ENCODE peak calls at places on chromosomes 11 and 22, in five cellular contexts. Z, O, E, U and V are unnamed samples.

GRCh38 chr11:68146010-68146540 is 24.9 kb upstream of the CHKA start:
- DNase-seq in U (peak), Z (no peak), O (no peak), E (no peak), V (no peak)

GRCh38 chr11:131666006-131666405 is 295.6 kb downstream of the NTM start:
- DNase-seq in Z (no peak), U (no peak), O (no peak), E (no peak), V (no peak)

GRCh38 chr11:109783017-109783416 is 310.2 kb upstream of the ZC3H12C start:
- DNase-seq in O (no peak), Z (no peak), E (no peak), U (no peak), V (no peak)

GRCh38 chr11:128279861-128280260 is 307.5 kb downstream of the ETS1 start:
- DNase-seq in E (no peak), Z (no peak), O (no peak), U (no peak), V (no peak)

GRCh38 chr22:45860201-45860600 is 116.8 kb downstream of the WNT7B start:
- DNase-seq in Z (no peak), O (no peak), U (no peak), E (no peak), V (no peak)

GRCh38 chr22:22884888-22885840 is 2.5 kb upstream of the IGLL5 start:
- DNase-seq in Z (no peak), U (no peak), E (peak), O (peak), V (no peak)

GRCh38 chr22:20422965-20423635 is 14.5 kb downstream of the SCARF2 start:
- DNase-seq in U (no peak), E (no peak), O (no peak), Z (no peak), V (no peak)

GRCh38 chr11:73388241-73389133 is 12.3 kb downstream of the RELT start:
- DNase-seq in E (no peak), U (no peak), Z (peak), O (no peak), V (no peak)

GRCh38 chr11:75445315-75445953 is 12.4 kb upstream of the KLHL35 start:
- DNase-seq in Z (peak), U (peak), O (peak), E (no peak), V (peak)

GRCh38 chr22:24521791-24522245 is 26.7 kb downstream of the UPB1 start:
- DNase-seq in O (peak), Z (peak), E (no peak), U (no peak), V (no peak)
- TF ChIP-seq CTCF in O (peak), Z (no peak), E (peak), U (peak), V (peak)

GRCh38 chr22:31488988-31489617 is 539 bp downstream of the EIF4ENIF1 start:
- DNase-seq in O (peak), Z (peak), U (no peak), E (peak), V (peak)
- TF ChIP-seq CTCF in O (no peak), Z (no peak), U (no peak), E (no peak), V (no peak)

GRCh38 chr11:33089776-33090175 is 50.4 kb downstream of the TCP11L1 start:
- DNase-seq in Z (no peak), U (no peak), E (no peak), O (no peak), V (no peak)
- TF ChIP-seq CTCF in Z (no peak), U (no peak), E (no peak), O (no peak), V (no peak)

DNA sequence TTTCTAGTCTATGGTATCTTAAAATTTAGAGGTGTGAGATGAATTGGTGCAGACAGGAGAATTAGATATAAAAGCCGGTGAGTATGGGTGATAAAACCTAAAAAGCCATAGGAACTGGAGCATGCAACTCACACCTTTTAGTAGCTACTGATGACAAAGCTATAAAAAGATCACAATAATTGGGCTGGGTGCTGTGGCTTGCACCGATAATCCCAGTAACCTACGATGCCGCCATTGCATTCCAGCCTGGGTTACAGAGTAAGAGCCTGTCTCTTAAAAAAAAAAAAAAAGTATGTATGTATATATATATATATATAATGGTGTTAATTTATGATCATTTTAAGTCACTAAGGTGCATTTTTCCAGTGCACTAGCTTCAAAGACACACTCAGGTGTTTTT is 17.2 kb downstream of the WEE1 start:
- DNase-seq in E (no peak), O (no peak), Z (no peak), U (no peak), V (no peak)
- TF ChIP-seq CTCF in E (no peak), O (no peak), Z (no peak), U (no peak), V (no peak)

GRCh38 chr11:119012629-119013170 is 5.4 kb downstream of the RPS25 start:
- DNase-seq in O (no peak), U (no peak), Z (no peak), E (no peak), V (no peak)

GRCh38 chr11:119016216-119017009 is 1.7 kb downstream of the RPS25 start:
- DNase-seq in Z (no peak), U (no peak), E (no peak), O (no peak), V (no peak)

GRCh38 chr11:119014209-119014924 is 3.8 kb downstream of the RPS25 start:
- DNase-seq in E (no peak), Z (no peak), O (no peak), U (no peak), V (no peak)

GRCh38 chr11:119018074-119018938 is at the start of the genes RPS25 and TRAPPC4:
- DNase-seq in U (peak), Z (peak), E (peak), O (peak), V (peak)

GRCh38 chr11:119015054-119015611 is 3.0 kb downstream of the RPS25 start:
- DNase-seq in U (no peak), Z (no peak), E (no peak), O (no peak), V (no peak)
- TF ChIP-seq CTCF in U (no peak), Z (no peak), E (no peak), O (no peak), V (no peak)

GRCh38 chr11:74398244-74399159 is at the start of gene PGM2L1:
- DNase-seq in E (peak), U (peak), O (peak), Z (peak), V (peak)

GRCh38 chr11:74403607-74404006 is 5.4 kb upstream of the PGM2L1 start:
- DNase-seq in U (no peak), O (no peak), E (no peak), Z (no peak), V (no peak)

DNA sequence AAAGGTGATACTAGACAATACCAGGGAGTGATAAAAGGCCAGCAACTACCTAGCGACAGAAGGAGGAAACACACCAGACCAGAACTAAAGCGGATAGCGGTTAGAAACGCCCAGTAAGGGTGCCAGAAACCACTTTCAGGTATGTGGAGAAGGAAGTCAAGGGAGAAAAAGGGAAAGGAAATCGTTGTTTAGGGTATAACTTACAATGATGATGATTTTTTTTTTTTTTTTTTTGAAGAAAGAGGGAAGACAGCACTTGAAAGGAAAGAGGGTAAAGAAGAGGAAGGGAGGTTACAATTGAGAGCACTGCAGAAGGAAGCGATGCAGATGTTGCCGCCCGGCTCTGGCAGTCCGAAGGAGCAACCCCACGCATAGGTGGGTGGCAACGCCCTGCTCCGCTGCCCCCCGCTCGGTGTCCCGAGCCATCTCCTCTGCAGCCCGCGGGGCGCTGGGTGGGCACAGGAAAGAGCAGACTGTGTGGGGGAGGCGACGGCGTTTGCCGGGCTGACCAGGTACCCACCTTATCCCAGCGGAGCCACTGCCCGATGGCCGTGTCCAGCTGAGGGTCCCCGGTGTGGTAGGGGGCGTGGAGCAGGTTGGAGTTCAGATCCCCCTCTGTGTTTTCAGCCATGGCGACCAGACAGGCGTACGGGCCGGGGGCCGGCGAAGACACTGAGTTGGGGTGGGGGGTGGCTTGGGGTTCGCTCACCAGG is 546 bp downstream of the PGM2L1 start:
- DNase-seq in O (peak), Z (peak), U (no peak), E (peak), V (no peak)
- TF ChIP-seq CTCF in O (no peak), Z (no peak), U (no peak), E (no peak), V (peak)